ENCODE peak calls at places on chromosomes 11 and 22, in four cellular contexts. One of them, this sample, is unnamed.

GRCh38 chr11:134273317-134273712 is 2.9 kb upstream of the GLB1L3 start:
- DNase-seq in OCI-LY7: no peak
- DNase-seq in Calu3: no peak
- DNase-seq in ovary: no peak
- DNase-seq in this sample: no peak

GRCh38 chr11:121112498-121113455 is 11.7 kb downstream of the TECTA start:
- DNase-seq in OCI-LY7: peak; percentile 41
- DNase-seq in Calu3: peak; percentile 42
- DNase-seq in ovary: peak; percentile 65
- DNase-seq in this sample: peak; percentile 74

GRCh38 chr11:76623171-76623883 is 47.2 kb downstream of the LRRC32 start:
- DNase-seq in OCI-LY7: no peak
- DNase-seq in Calu3: no peak
- DNase-seq in ovary: peak; percentile 28
- DNase-seq in this sample: no peak

GRCh38 chr22:37244922-37245722 is 1.1 kb upstream of the RAC2 start:
- DNase-seq in OCI-LY7: peak; percentile 91
- DNase-seq in Calu3: no peak
- DNase-seq in ovary: no peak
- DNase-seq in this sample: peak; percentile 47

GRCh38 chr22:35450824-35451541 is 51.0 kb downstream of the MCM5 start:
- DNase-seq in OCI-LY7: no peak
- DNase-seq in Calu3: no peak
- DNase-seq in ovary: no peak
- DNase-seq in this sample: no peak

GRCh38 chr11:130168105-130168504 is 8.5 kb downstream of the ST14 start:
- DNase-seq in OCI-LY7: peak; percentile 50
- DNase-seq in Calu3: no peak
- DNase-seq in ovary: no peak
- DNase-seq in this sample: no peak

GRCh38 chr11:76166314-76166713 is 40.0 kb downstream of the WNT11 start:
- DNase-seq in OCI-LY7: no peak
- DNase-seq in Calu3: no peak
- DNase-seq in ovary: no peak
- DNase-seq in this sample: no peak

GRCh38 chr22:20001082-20001638 is 15.5 kb downstream of the ARVCF start:
- DNase-seq in OCI-LY7: no peak
- DNase-seq in Calu3: no peak
- DNase-seq in ovary: no peak
- DNase-seq in this sample: no peak

GRCh38 chr11:76512851-76513653 is 68.2 kb downstream of the EMSY start:
- DNase-seq in OCI-LY7: peak; percentile 32
- DNase-seq in Calu3: no peak
- DNase-seq in ovary: no peak
- DNase-seq in this sample: no peak

GRCh38 chr11:17580271-17580670 is 33.2 kb downstream of the OTOG start:
- DNase-seq in OCI-LY7: no peak
- DNase-seq in Calu3: no peak
- DNase-seq in ovary: no peak
- DNase-seq in this sample: no peak

GRCh38 chr22:36562261-36562835 is 33.4 kb upstream of the EIF3D start:
- DNase-seq in OCI-LY7: no peak
- DNase-seq in Calu3: peak; percentile 46
- DNase-seq in ovary: no peak
- DNase-seq in this sample: no peak

GRCh38 chr11:3163241-3163981 is 1.7 kb downstream of the OSBPL5 start:
- DNase-seq in OCI-LY7: no peak
- DNase-seq in Calu3: no peak
- DNase-seq in ovary: peak; percentile 33
- DNase-seq in this sample: no peak

GRCh38 chr22:50276143-50276542 is 6.0 kb upstream of the MAPK11 start:
- DNase-seq in OCI-LY7: peak; percentile 86
- DNase-seq in Calu3: peak; percentile 52
- DNase-seq in ovary: peak; percentile 72
- DNase-seq in this sample: peak; percentile 84

GRCh38 chr11:106624377-106624776 is 393.9 kb downstream of the GUCY1A2 start:
- DNase-seq in OCI-LY7: no peak
- DNase-seq in Calu3: no peak
- DNase-seq in ovary: no peak
- DNase-seq in this sample: no peak

GRCh38 chr11:19867064-19867463 is 154.4 kb downstream of the NAV2 start:
- DNase-seq in OCI-LY7: no peak
- DNase-seq in Calu3: no peak
- DNase-seq in ovary: no peak
- DNase-seq in this sample: no peak

GRCh38 chr11:100876826-100877545 is 189.9 kb downstream of the ARHGAP42 start:
- DNase-seq in OCI-LY7: no peak
- DNase-seq in Calu3: no peak
- DNase-seq in ovary: no peak
- DNase-seq in this sample: peak; percentile 10

GRCh38 chr22:30837531-30837930 is 131.0 kb downstream of the MORC2 start:
- DNase-seq in OCI-LY7: no peak
- DNase-seq in Calu3: no peak
- DNase-seq in ovary: no peak
- DNase-seq in this sample: no peak

GRCh38 chr11:102332611-102332994 is 14.4 kb upstream of the BIRC2 start:
- DNase-seq in OCI-LY7: no peak
- DNase-seq in Calu3: no peak
- DNase-seq in ovary: no peak
- DNase-seq in this sample: no peak

DNA sequence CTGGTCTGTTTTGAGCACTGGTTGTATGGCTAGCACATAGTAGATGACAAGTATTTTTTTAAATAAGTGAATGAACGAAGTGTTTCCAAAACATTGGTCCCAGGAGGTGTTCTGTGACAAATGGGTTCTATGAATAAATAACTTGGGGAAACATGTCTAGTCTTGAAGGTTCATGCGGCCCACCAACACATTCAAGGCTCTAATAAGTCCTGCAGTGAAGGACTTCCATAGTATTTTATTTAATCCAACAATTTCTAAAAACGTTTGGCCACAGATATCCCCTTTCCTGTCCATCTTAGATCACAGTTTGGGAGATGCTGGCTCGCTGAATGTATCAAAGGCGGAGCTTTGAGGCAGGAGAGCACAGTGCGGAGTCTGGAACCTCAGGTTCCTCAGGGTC is 22.5 kb downstream of the PARVG start:
- DNase-seq in OCI-LY7: no peak
- DNase-seq in Calu3: no peak
- DNase-seq in ovary: no peak
- DNase-seq in this sample: no peak
- TF ChIP-seq CTCF in OCI-LY7: no peak
- TF ChIP-seq CTCF in Calu3: no peak
- TF ChIP-seq CTCF in ovary: no peak
- TF ChIP-seq CTCF in this sample: no peak

DNA sequence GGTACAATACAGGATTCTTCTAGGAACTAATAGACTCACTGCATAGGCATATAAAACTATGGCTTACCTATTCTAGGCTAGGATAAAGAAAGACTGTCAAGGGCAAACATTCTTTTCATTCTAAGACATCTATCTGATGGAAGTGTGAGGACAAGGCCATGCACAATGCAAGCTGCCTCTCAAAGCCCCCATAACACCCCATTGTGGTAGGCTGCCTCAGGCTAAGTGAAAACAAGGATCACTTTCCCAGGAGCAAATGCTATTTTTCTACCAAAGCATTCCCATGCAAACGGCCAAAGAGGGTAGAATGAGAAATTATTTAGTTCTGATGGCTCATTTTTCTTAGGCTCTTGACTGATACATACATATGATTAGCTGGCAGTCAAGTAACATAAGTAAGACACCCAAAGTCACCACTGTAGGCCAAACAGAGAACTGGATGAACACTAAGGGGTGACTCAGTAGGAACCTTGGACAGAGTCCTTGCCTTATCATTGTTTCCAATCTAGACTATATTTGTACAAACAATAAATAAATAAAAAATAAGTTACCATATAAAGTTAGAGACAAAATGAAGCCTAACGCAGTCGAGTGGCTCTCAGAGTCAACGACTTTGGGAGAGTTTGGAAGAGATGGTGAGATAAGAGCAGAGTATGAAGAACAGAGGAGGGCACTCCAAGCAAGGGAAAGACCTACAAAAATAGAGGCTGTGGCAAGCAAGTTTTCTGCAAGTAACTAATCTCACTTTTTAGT is 303.6 kb downstream of the SBF2 start:
- DNase-seq in OCI-LY7: no peak
- DNase-seq in Calu3: no peak
- DNase-seq in ovary: no peak
- DNase-seq in this sample: no peak
- TF ChIP-seq CTCF in OCI-LY7: no peak
- TF ChIP-seq CTCF in Calu3: no peak
- TF ChIP-seq CTCF in ovary: no peak
- TF ChIP-seq CTCF in this sample: no peak

GRCh38 chr11:69912911-69913451 is 93.8 kb upstream of the FGF3 start:
- DNase-seq in OCI-LY7: peak; percentile 10
- DNase-seq in Calu3: peak; percentile 67
- DNase-seq in ovary: peak; percentile 19
- DNase-seq in this sample: no peak
- TF ChIP-seq CTCF in OCI-LY7: peak; percentile 58
- TF ChIP-seq CTCF in Calu3: peak; percentile 53
- TF ChIP-seq CTCF in ovary: no peak
- TF ChIP-seq CTCF in this sample: no peak

DNA sequence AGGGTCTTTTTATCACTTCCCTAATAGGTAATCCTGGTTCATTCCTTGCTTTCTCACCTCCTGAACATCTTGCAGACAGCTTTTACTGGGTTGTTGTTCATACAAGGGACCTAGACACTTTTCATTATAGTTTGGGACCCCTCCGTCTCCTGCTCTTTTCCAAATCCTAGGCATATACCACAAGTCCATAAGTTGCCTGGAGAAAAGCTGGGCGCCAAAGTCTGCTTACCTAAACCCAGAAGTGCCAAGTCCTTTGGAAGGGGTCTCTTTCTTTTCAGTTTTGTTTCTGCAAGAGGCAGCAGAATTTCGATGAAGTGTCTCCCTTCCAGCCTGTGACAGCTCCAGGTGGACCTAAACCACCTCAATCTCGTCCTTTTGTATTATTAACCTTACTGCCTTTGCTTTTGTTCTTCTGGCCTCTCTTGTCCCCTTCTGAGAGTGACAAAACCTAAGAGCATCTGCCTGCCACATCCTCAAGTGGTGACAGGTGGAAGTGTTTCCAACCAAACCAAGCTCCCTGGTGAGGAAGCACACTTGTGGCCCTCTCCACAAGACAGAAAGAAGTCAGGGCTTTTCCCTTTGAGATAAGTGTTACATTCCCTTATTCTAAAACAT is 19.5 kb upstream of the P2RY6 start:
- DNase-seq in OCI-LY7: peak; percentile 42
- DNase-seq in Calu3: no peak
- DNase-seq in ovary: no peak
- DNase-seq in this sample: no peak
- TF ChIP-seq CTCF in OCI-LY7: peak; percentile 57
- TF ChIP-seq CTCF in Calu3: no peak
- TF ChIP-seq CTCF in ovary: no peak
- TF ChIP-seq CTCF in this sample: no peak

GRCh38 chr11:81658722-81659121 is 1074.9 kb downstream of the FAM181B start:
- DNase-seq in OCI-LY7: peak; percentile 44
- DNase-seq in Calu3: no peak
- DNase-seq in ovary: no peak
- DNase-seq in this sample: peak; percentile 14
- TF ChIP-seq CTCF in OCI-LY7: peak; percentile 78
- TF ChIP-seq CTCF in Calu3: no peak
- TF ChIP-seq CTCF in ovary: no peak
- TF ChIP-seq CTCF in this sample: peak; percentile 39

GRCh38 chr22:17888855-17889254 is 114.6 kb upstream of the BID start:
- DNase-seq in OCI-LY7: peak; percentile 48
- DNase-seq in Calu3: no peak
- DNase-seq in ovary: no peak
- DNase-seq in this sample: no peak
- TF ChIP-seq CTCF in OCI-LY7: peak; percentile 63
- TF ChIP-seq CTCF in Calu3: no peak
- TF ChIP-seq CTCF in ovary: no peak
- TF ChIP-seq CTCF in this sample: no peak

GRCh38 chr22:24553597-24554315 is 1.2 kb downstream of the GUCD1 start:
- DNase-seq in OCI-LY7: peak; percentile 29
- DNase-seq in Calu3: no peak
- DNase-seq in ovary: peak; percentile 52
- DNase-seq in this sample: no peak

GRCh38 chr22:24555160-24555495 is 190 bp upstream of the GUCD1 start:
- DNase-seq in OCI-LY7: peak; percentile 99
- DNase-seq in Calu3: peak; percentile 97
- DNase-seq in ovary: peak; percentile 100
- DNase-seq in this sample: peak; percentile 99

GRCh38 chr22:24554316-24555159 is at the start of gene GUCD1:
- DNase-seq in OCI-LY7: peak; percentile 50
- DNase-seq in Calu3: peak; percentile 13
- DNase-seq in ovary: no peak
- DNase-seq in this sample: peak; percentile 51

GRCh38 chr22:24559471-24559870 is 3.7 kb downstream of the SNRPD3 start:
- DNase-seq in OCI-LY7: peak; percentile 56
- DNase-seq in Calu3: no peak
- DNase-seq in ovary: no peak
- DNase-seq in this sample: no peak

GRCh38 chr22:24555496-24556253 is at the start of gene SNRPD3:
- DNase-seq in OCI-LY7: peak; percentile 93
- DNase-seq in Calu3: peak; percentile 90
- DNase-seq in ovary: peak; percentile 92
- DNase-seq in this sample: peak; percentile 84
- TF ChIP-seq CTCF in OCI-LY7: no peak
- TF ChIP-seq CTCF in Calu3: no peak
- TF ChIP-seq CTCF in ovary: peak; percentile 54
- TF ChIP-seq CTCF in this sample: no peak

GRCh38 chr22:22666307-22667091 is 22.1 kb downstream of the GGTLC2 start:
- DNase-seq in OCI-LY7: peak; percentile 75
- DNase-seq in Calu3: peak; percentile 72
- DNase-seq in ovary: no peak
- DNase-seq in this sample: peak; percentile 25
- TF ChIP-seq CTCF in OCI-LY7: peak; percentile 96
- TF ChIP-seq CTCF in Calu3: peak; percentile 72
- TF ChIP-seq CTCF in ovary: no peak
- TF ChIP-seq CTCF in this sample: peak; percentile 56

DNA sequence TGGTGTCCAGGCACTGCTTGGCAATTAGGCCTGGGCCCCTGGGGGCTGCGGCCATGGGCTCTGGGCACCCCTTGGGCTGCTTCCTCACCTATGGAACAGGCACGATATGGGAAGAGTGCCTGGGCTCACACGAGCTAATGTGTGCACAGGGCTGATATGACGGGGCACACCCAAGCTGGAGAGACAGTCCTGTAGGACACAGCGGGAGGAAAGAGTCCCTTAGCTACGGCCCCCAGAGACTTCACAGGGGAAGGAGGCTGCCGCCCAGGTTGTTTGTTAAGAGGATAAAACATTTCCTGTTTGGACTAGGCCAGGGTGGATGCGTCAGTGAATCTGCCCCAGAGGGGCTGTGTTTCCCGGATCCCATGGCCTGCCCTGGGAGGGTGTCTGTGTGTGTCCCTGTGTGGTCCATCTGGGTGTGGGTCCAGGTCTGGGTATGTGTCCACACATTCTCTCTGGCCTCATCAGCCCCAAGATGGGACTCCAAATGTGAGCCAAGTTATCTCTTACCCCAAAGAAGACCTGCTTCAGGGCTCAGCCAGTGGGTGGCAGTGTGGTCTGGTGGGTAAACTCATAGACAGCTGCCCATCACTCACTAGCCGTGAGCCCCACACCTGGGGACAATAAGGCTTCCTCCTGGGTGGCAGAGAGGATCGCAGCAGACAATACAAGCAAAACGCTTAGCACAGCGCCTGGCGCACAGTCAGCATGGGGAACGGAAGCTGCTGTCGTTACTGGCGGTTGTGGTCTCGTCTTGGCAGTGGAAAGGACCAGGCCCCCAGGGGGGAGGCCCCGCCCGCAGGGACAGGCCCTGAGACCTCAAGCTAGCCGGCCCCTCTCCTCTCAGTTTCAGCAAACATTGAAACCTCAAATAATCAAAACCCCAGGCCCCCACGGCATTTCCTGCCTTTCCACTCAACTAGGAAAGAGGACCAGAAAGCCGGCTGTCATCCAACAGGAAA is 3.2 kb upstream of the EMID1 start:
- DNase-seq in OCI-LY7: peak; percentile 70
- DNase-seq in Calu3: peak; percentile 28
- DNase-seq in ovary: peak; percentile 47
- DNase-seq in this sample: peak; percentile 93
- TF ChIP-seq CTCF in OCI-LY7: peak; percentile 78
- TF ChIP-seq CTCF in Calu3: peak; percentile 27
- TF ChIP-seq CTCF in ovary: no peak
- TF ChIP-seq CTCF in this sample: peak; percentile 6